ENCODE peak calls at places on chromosome 19, in five cellular contexts. E is A549, Q is B cell, B is body of pancreas, F is cardiac fibroblast. M is an unnamed sample.

GRCh38 chr19:33241530-33242101 is 16.0 kb upstream of the SLC7A10 start:
- DNase-seq in E (peak), Q (no peak), F (no peak), B (peak), M (no peak)

GRCh38 chr19:33811246-33811645 is 14.6 kb downstream of the KCTD15 start:
- DNase-seq in F (no peak), Q (no peak), B (no peak), E (no peak), M (no peak)

GRCh38 chr19:5035105-5035761 is 66.3 kb downstream of the KDM4B start:
- DNase-seq in Q (no peak), E (no peak), B (peak), F (no peak), M (no peak)

GRCh38 chr19:9309139-9309973 is at the start of gene ZNF699:
- DNase-seq in F (peak), E (peak), Q (peak), B (peak), M (peak)

GRCh38 chr19:8616861-8617260 is 6.3 kb upstream of the ADAMTS10 start:
- DNase-seq in Q (no peak), B (no peak), F (no peak), E (no peak), M (no peak)

GRCh38 chr19:46159418-46159817 is 11.4 kb downstream of the IGFL2 start:
- DNase-seq in F (no peak), Q (no peak), E (no peak), B (no peak), M (no peak)

GRCh38 chr19:15177269-15178116 is 23.3 kb downstream of the NOTCH3 start:
- DNase-seq in E (peak), Q (peak), B (peak), F (peak), M (peak)

GRCh38 chr19:27966390-27966816 is 1246.5 kb downstream of the UQCRFS1 start:
- DNase-seq in F (peak), B (no peak), Q (no peak), E (peak), M (peak)

GRCh38 chr19:44846455-44847143 is 502 bp downstream of the NECTIN2 start:
- DNase-seq in F (peak), Q (no peak), E (no peak), B (no peak), M (no peak)

GRCh38 chr19:34109596-34109995 is 62.7 kb upstream of the LSM14A start:
- DNase-seq in B (no peak), F (no peak), E (no peak), Q (no peak), M (no peak)

GRCh38 chr19:30752201-30752600 is 380.0 kb downstream of the ZNF536 start:
- DNase-seq in B (no peak), F (no peak), E (no peak), Q (no peak), M (no peak)

GRCh38 chr19:45780448-45781281 is 1.6 kb downstream of the DMPK start:
- DNase-seq in Q (no peak), B (no peak), F (peak), E (no peak), M (no peak)

GRCh38 chr19:17390665-17391370 is 3.2 kb downstream of the CCDC194 start:
- DNase-seq in B (peak), F (peak), Q (peak), E (peak), M (peak)

GRCh38 chr19:17389957-17390664 is 3.9 kb downstream of the CCDC194 start:
- DNase-seq in B (no peak), F (no peak), Q (no peak), E (no peak), M (no peak)

GRCh38 chr19:17389288-17389687 is 4.7 kb downstream of the CCDC194 start:
- DNase-seq in Q (no peak), B (no peak), E (no peak), F (no peak), M (no peak)

GRCh38 chr19:17393914-17394313 is at the start of gene CCDC194:
- DNase-seq in F (no peak), Q (peak), E (no peak), B (no peak), M (no peak)

DNA sequence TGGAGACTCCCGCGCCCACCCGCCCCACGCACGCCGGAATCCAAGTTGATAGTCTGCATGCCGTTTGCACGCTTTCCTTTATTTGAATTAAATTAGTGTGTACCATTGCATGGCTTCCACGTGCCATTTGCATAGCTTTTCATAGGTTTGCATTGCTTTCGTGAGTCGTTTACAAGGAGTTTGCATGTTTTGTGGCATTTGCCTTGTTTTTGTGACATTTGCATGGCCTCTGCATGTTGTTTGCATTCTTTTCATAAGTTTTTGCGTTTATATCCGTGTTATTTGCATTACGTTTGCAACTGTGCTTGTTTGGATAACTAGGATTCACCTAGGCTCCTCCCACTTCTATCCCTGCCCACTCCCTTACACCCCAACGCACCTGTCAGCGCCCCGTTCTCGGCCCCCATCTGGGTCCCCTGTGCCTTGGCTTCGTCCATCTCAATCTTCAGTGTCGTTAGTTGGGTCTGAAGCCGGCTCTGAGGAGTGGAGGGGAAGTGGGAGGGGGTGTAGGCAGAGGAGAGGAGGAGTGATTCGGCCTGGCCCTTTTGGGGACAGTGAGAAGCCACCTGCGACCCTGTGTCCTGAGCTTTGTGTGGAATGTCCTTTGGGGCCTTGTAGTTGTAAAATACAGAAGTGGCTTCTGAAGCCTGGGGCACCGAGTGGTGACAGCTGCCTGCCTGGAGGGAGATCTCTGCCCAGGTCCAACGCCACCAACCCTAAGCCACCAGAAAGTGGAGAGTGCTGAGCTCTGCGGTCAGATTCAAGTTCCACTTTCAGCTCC is 2.4 kb downstream of the CCDC194 start:
- DNase-seq in B (no peak), Q (peak), E (no peak), F (no peak), M (no peak)
- TF ChIP-seq CTCF in B (no peak), Q (peak), E (no peak), F (no peak), M (peak)

DNA sequence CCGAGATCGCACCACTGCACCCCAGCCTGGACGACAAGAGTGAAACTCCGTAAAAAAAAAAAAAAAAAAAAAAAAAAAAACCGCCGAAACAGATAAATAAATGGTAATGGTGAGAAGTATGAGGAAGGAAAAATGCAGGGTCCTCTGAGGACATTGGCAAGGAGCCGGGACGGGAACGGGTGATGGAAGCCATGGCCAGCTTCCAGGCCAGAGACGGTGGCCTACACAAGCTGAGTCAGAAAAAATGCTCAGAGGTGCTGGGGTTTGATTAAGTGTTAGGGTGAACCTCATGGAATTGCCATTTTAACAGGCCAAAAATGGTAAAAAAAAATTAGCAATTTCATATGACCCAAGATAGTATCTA is 873 bp upstream of the ZSWIM4 start:
- DNase-seq in Q (no peak), B (peak), E (peak), F (peak), M (peak)
- TF ChIP-seq CTCF in Q (no peak), B (no peak), E (no peak), F (no peak), M (no peak)

GRCh38 chr19:49816616-49817015 is 1.5 kb upstream of the MED25 start:
- DNase-seq in F (no peak), B (no peak), E (no peak), Q (no peak), M (no peak)

GRCh38 chr19:49818691-49819331 is 722 bp downstream of the MED25 start:
- DNase-seq in B (no peak), F (no peak), E (no peak), Q (no peak), M (no peak)

GRCh38 chr19:49820125-49820524 is 2.0 kb downstream of the MED25 start:
- DNase-seq in F (no peak), E (no peak), B (peak), Q (no peak), M (no peak)

GRCh38 chr19:49814010-49814409 is 918 bp upstream of the FUZ start:
- DNase-seq in B (no peak), F (peak), Q (no peak), E (no peak), M (no peak)

GRCh38 chr19:49817964-49818690 is at the start of gene MED25:
- DNase-seq in E (peak), Q (peak), B (peak), F (peak), M (peak)
- TF ChIP-seq CTCF in E (no peak), Q (peak), B (peak), F (no peak), M (peak)

GRCh38 chr19:21812448-21812847 is 23.5 kb downstream of the ZNF43 start:
- DNase-seq in E (no peak), Q (no peak), B (no peak), F (no peak), M (no peak)
- TF ChIP-seq CTCF in E (no peak), Q (no peak), B (no peak), F (no peak), M (no peak)

DNA sequence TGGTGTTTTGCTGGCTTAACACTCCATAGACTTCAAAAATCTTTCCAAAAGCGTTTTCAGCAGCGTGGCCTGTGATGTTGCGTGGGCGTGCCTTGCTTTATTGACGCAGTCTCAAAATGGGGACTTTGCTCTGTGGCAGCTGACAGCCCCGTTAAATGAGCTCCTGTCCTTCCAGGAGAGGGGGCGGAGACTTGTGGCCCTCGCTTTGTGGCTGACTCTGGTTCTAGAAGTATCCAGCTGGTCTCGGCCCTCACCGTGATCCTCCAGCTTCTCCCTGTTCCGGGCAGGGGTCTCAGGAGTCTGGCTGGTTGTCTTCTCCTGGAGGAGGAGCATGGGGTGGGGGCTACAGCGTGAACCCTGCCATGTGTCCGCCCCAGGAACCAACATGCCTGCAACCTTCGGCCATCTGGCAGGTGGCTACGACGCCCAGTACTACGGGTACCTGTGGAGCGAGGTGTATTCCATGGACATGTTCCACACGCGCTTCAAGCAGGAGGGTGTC is 8.4 kb upstream of the ZNF554 start:
- DNase-seq in B (no peak), E (no peak), F (no peak), Q (peak), M (no peak)
- TF ChIP-seq CTCF in B (no peak), E (no peak), F (no peak), Q (no peak), M (no peak)

GRCh38 chr19:52889076-52889475 is 8.4 kb downstream of the ZNF320 start:
- DNase-seq in F (no peak), B (no peak), Q (no peak), E (no peak), M (no peak)
- TF ChIP-seq CTCF in F (no peak), B (no peak), Q (no peak), E (no peak), M (no peak)

GRCh38 chr19:40521276-40521675 is 54.5 kb downstream of the SPTBN4 start:
- DNase-seq in B (no peak), E (peak), F (peak), Q (no peak), M (peak)
- TF ChIP-seq CTCF in B (no peak), E (peak), F (peak), Q (peak), M (peak)